ENCODE peak calls at places on chromosome 6, in four cellular contexts. One of them, this sample, is unnamed.

GRCh38 chr6:53986165-53986720 is 125.0 kb upstream of the MLIP start:
- DNase-seq in foreskin fibroblast: peak; percentile 79
- DNase-seq in ovary: no peak
- DNase-seq in mucosa of descending colon: peak; percentile 81
- DNase-seq in this sample: peak; percentile 24

GRCh38 chr6:121437861-121438651 is 2.6 kb downstream of the GJA1 start:
- DNase-seq in foreskin fibroblast: peak; percentile 59
- DNase-seq in ovary: peak; percentile 49
- DNase-seq in mucosa of descending colon: peak; percentile 22
- DNase-seq in this sample: no peak

GRCh38 chr6:624979-625378 is 31.9 kb downstream of the HUS1B start:
- DNase-seq in foreskin fibroblast: peak; percentile 65
- DNase-seq in ovary: no peak
- DNase-seq in mucosa of descending colon: no peak
- DNase-seq in this sample: peak; percentile 18

GRCh38 chr6:45493761-45494160 is 116.0 kb upstream of the SUPT3H start:
- DNase-seq in foreskin fibroblast: no peak
- DNase-seq in ovary: no peak
- DNase-seq in mucosa of descending colon: no peak
- DNase-seq in this sample: no peak

GRCh38 chr6:42451146-42451594 is 556 bp downstream of the TRERF1 start:
- DNase-seq in foreskin fibroblast: no peak
- DNase-seq in ovary: peak; percentile 39
- DNase-seq in mucosa of descending colon: peak; percentile 25
- DNase-seq in this sample: no peak

GRCh38 chr6:68967549-68968300 is 332.6 kb downstream of the ADGRB3 start:
- DNase-seq in foreskin fibroblast: peak; percentile 62
- DNase-seq in ovary: peak; percentile 41
- DNase-seq in mucosa of descending colon: peak; percentile 80
- DNase-seq in this sample: no peak

GRCh38 chr6:5086294-5086890 is 1.3 kb downstream of the PPP1R3G start:
- DNase-seq in foreskin fibroblast: no peak
- DNase-seq in ovary: no peak
- DNase-seq in mucosa of descending colon: no peak
- DNase-seq in this sample: no peak

GRCh38 chr6:26536571-26537159 is 1.5 kb upstream of the HMGN4 start:
- DNase-seq in foreskin fibroblast: peak; percentile 72
- DNase-seq in ovary: peak; percentile 58
- DNase-seq in mucosa of descending colon: peak; percentile 53
- DNase-seq in this sample: no peak

GRCh38 chr6:118377711-118378414 is 170.2 kb upstream of the PLN start:
- DNase-seq in foreskin fibroblast: no peak
- DNase-seq in ovary: no peak
- DNase-seq in mucosa of descending colon: no peak
- DNase-seq in this sample: no peak

GRCh38 chr6:78150425-78150824 is 497.6 kb downstream of the MEI4 start:
- DNase-seq in foreskin fibroblast: no peak
- DNase-seq in ovary: no peak
- DNase-seq in mucosa of descending colon: no peak
- DNase-seq in this sample: no peak

GRCh38 chr6:163152701-163153100 is 261.8 kb upstream of the QKI start:
- DNase-seq in foreskin fibroblast: no peak
- DNase-seq in ovary: no peak
- DNase-seq in mucosa of descending colon: no peak
- DNase-seq in this sample: no peak

GRCh38 chr6:136822051-136822378 is 377 bp upstream of the PEX7 start:
- DNase-seq in foreskin fibroblast: peak; percentile 74
- DNase-seq in ovary: no peak
- DNase-seq in mucosa of descending colon: peak; percentile 44
- DNase-seq in this sample: peak; percentile 4

GRCh38 chr6:28940859-28941680 is 17.3 kb upstream of the TRIM27 start:
- DNase-seq in foreskin fibroblast: peak; percentile 90
- DNase-seq in ovary: peak; percentile 84
- DNase-seq in mucosa of descending colon: peak; percentile 86
- DNase-seq in this sample: peak; percentile 57

GRCh38 chr6:159106627-159107241 is 61.9 kb upstream of the TAGAP start:
- DNase-seq in foreskin fibroblast: peak; percentile 32
- DNase-seq in ovary: no peak
- DNase-seq in mucosa of descending colon: peak; percentile 83
- DNase-seq in this sample: no peak

GRCh38 chr6:147741419-147741818 is 232.9 kb downstream of the SAMD5 start:
- DNase-seq in foreskin fibroblast: peak; percentile 68
- DNase-seq in ovary: no peak
- DNase-seq in mucosa of descending colon: no peak
- DNase-seq in this sample: peak; percentile 6

GRCh38 chr6:159095561-159096095 is 50.8 kb upstream of the TAGAP start:
- DNase-seq in foreskin fibroblast: no peak
- DNase-seq in ovary: no peak
- DNase-seq in mucosa of descending colon: no peak
- DNase-seq in this sample: no peak

GRCh38 chr6:134028438-134028837 is 24.0 kb downstream of the SLC2A12 start:
- DNase-seq in foreskin fibroblast: no peak
- DNase-seq in ovary: no peak
- DNase-seq in mucosa of descending colon: no peak
- DNase-seq in this sample: no peak

GRCh38 chr6:16804515-16805161 is 43.4 kb upstream of the ATXN1 start:
- DNase-seq in foreskin fibroblast: no peak
- DNase-seq in ovary: no peak
- DNase-seq in mucosa of descending colon: no peak
- DNase-seq in this sample: no peak

GRCh38 chr6:3102875-3103274 is 15.6 kb upstream of the BPHL start:
- DNase-seq in foreskin fibroblast: no peak
- DNase-seq in ovary: no peak
- DNase-seq in mucosa of descending colon: no peak
- DNase-seq in this sample: no peak

GRCh38 chr6:166106076-166106686 is 61.5 kb downstream of the TBXT start:
- DNase-seq in foreskin fibroblast: peak; percentile 61
- DNase-seq in ovary: peak; percentile 79
- DNase-seq in mucosa of descending colon: peak; percentile 84
- DNase-seq in this sample: no peak

GRCh38 chr6:42093582-42094329 is 43.4 kb downstream of the TAF8 start:
- DNase-seq in foreskin fibroblast: no peak
- DNase-seq in ovary: no peak
- DNase-seq in mucosa of descending colon: peak; percentile 62
- DNase-seq in this sample: no peak

GRCh38 chr6:148494226-148494625 is 151.6 kb downstream of the SASH1 start:
- DNase-seq in foreskin fibroblast: no peak
- DNase-seq in ovary: no peak
- DNase-seq in mucosa of descending colon: no peak
- DNase-seq in this sample: no peak

GRCh38 chr6:99822741-99823512 is 171.1 kb downstream of the MCHR2 start:
- DNase-seq in foreskin fibroblast: peak; percentile 78
- DNase-seq in ovary: no peak
- DNase-seq in mucosa of descending colon: peak; percentile 66
- DNase-seq in this sample: peak; percentile 15

GRCh38 chr6:87914637-87915395 is 132.8 kb upstream of the SPACA1 start:
- DNase-seq in foreskin fibroblast: no peak
- DNase-seq in ovary: no peak
- DNase-seq in mucosa of descending colon: no peak
- DNase-seq in this sample: no peak

GRCh38 chr6:46888578-46888977 is 33.2 kb downstream of the ADGRF5 start:
- DNase-seq in foreskin fibroblast: no peak
- DNase-seq in ovary: no peak
- DNase-seq in mucosa of descending colon: no peak
- DNase-seq in this sample: no peak

GRCh38 chr6:168035098-168035660 is 37.7 kb downstream of the KIF25 start:
- DNase-seq in foreskin fibroblast: peak; percentile 74
- DNase-seq in ovary: peak; percentile 70
- DNase-seq in mucosa of descending colon: peak; percentile 67
- DNase-seq in this sample: no peak

GRCh38 chr6:124854338-124854922 is 107.8 kb upstream of the RNF217 start:
- DNase-seq in foreskin fibroblast: no peak
- DNase-seq in ovary: no peak
- DNase-seq in mucosa of descending colon: no peak
- DNase-seq in this sample: no peak

GRCh38 chr6:72659754-72660153 is 37.9 kb downstream of the KCNQ5 start:
- DNase-seq in foreskin fibroblast: no peak
- DNase-seq in ovary: no peak
- DNase-seq in mucosa of descending colon: no peak
- DNase-seq in this sample: no peak

GRCh38 chr6:159214281-159214680 is 45.1 kb downstream of the FNDC1 start:
- DNase-seq in foreskin fibroblast: no peak
- DNase-seq in ovary: no peak
- DNase-seq in mucosa of descending colon: no peak
- DNase-seq in this sample: no peak

GRCh38 chr6:170516783-170517616 is 36.1 kb downstream of the PSMB1 start:
- DNase-seq in foreskin fibroblast: peak; percentile 85
- DNase-seq in ovary: no peak
- DNase-seq in mucosa of descending colon: peak; percentile 65
- DNase-seq in this sample: no peak

GRCh38 chr6:75084872-75085381 is 120.9 kb downstream of the COL12A1 start:
- DNase-seq in foreskin fibroblast: no peak
- DNase-seq in ovary: peak; percentile 71
- DNase-seq in mucosa of descending colon: peak; percentile 25
- DNase-seq in this sample: no peak

GRCh38 chr6:34982424-34982852 is 93.4 kb downstream of the ANKS1A start:
- DNase-seq in foreskin fibroblast: peak; percentile 34
- DNase-seq in ovary: no peak
- DNase-seq in mucosa of descending colon: no peak
- DNase-seq in this sample: no peak
- TF ChIP-seq CTCF in foreskin fibroblast: peak; percentile 36
- TF ChIP-seq CTCF in ovary: no peak
- TF ChIP-seq CTCF in mucosa of descending colon: no peak
- TF ChIP-seq CTCF in this sample: peak; percentile 45

GRCh38 chr6:106581468-106581867 is 47.8 kb downstream of the RTN4IP1 start:
- DNase-seq in foreskin fibroblast: no peak
- DNase-seq in ovary: no peak
- DNase-seq in mucosa of descending colon: no peak
- DNase-seq in this sample: no peak

GRCh38 chr6:106574729-106575458 is 54.4 kb downstream of the RTN4IP1 start:
- DNase-seq in foreskin fibroblast: peak; percentile 86
- DNase-seq in ovary: no peak
- DNase-seq in mucosa of descending colon: no peak
- DNase-seq in this sample: no peak

GRCh38 chr6:106579281-106579680 is 50.0 kb downstream of the RTN4IP1 start:
- DNase-seq in foreskin fibroblast: peak; percentile 46
- DNase-seq in ovary: no peak
- DNase-seq in mucosa of descending colon: no peak
- DNase-seq in this sample: no peak
- TF ChIP-seq CTCF in foreskin fibroblast: no peak
- TF ChIP-seq CTCF in ovary: no peak
- TF ChIP-seq CTCF in mucosa of descending colon: no peak
- TF ChIP-seq CTCF in this sample: no peak

DNA sequence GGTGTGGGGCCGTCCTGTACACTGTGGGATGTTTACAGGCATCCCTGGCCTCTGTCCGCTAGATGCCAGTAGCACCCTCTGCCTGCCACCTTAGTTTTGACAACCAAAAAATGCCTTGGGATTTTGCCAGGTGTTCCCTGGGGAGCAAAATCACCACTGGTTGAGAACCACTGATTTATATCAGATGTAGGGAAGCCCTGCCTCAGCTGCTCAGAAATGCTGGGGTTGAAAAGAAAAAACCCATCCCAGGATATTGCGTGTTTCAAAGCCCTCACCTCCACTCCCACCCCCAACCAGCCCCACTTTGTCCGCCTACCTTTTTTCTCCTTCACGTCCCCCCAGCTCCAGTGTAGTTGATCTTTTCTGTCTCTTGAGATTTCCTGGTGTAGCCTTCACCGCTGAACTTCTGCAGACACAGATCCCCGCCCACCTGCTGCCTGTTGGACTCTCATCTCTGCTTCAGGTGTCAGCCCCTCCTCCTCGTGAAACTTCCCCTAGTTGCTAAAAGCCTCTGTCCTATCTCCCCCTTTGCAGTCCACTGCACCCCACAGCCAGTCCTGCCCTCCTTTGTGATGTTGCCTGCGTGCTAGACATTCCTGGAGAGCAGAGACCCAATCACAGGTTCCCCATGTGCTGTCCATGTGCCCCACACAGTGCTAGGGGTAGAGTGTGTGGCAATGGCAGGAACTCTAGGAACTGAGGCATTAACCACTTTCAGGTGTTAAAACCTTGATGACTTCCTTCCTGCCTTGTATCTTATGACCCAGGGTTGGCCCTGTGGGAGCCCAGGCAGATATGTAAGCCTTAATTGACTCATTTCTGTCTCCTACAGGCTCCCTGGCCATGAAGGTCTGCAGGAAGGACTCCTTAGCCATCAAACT is 98.9 kb downstream of the TBC1D7 start:
- DNase-seq in foreskin fibroblast: peak; percentile 38
- DNase-seq in ovary: no peak
- DNase-seq in mucosa of descending colon: no peak
- DNase-seq in this sample: no peak
- TF ChIP-seq CTCF in foreskin fibroblast: no peak
- TF ChIP-seq CTCF in ovary: no peak
- TF ChIP-seq CTCF in mucosa of descending colon: no peak
- TF ChIP-seq CTCF in this sample: peak; percentile 9

DNA sequence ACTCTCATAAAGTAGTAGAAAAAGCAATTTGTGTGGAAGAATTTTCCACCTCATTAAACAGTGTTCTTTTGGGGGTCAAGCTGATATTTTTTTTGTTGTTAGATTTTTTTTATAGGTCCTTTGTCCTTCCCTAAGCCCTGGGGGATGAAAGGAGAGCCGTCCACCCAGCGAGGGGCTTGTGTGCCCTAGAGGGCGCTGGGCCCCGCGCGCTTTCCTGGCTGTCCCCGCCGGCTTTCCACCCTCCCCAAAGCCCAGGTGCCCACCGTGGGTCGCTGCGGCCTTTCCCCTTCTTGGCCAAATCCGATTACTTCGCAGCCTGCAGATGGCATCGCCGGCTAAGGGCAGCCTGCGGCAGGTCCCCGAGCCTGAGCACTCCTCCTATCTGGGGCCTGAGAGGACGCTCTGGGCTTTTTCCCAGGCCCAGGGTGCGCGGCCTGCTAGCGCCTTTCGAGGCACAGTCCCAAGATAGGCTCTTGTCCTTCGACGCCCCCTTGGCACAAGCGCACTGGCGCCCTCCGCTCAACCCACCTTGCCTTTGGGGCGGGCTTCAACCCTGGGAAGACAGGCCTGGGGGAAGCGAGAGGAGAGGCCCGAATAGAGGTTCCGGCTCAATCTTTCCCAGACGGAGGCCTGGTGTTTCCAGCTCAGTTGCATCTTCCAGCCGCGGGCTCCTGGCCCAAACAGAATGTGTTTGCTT is 33.6 kb downstream of the TFAP2A start:
- DNase-seq in foreskin fibroblast: peak; percentile 29
- DNase-seq in ovary: no peak
- DNase-seq in mucosa of descending colon: peak; percentile 4
- DNase-seq in this sample: no peak
- TF ChIP-seq CTCF in foreskin fibroblast: peak; percentile 7
- TF ChIP-seq CTCF in ovary: no peak
- TF ChIP-seq CTCF in mucosa of descending colon: no peak
- TF ChIP-seq CTCF in this sample: peak; percentile 29

This sample was measured in BJ.